ENCODE peak calls at places on chromosome 1, in four cellular contexts. R, K, A and L are unnamed samples.
A peak's percentile ranks its signal among the peaks of the same experiment; 100 is the strongest.

GRCh38 chr1:100306735-100307313 is 40.8 kb downstream of the RTCA start:
- DNase-seq in R (no peak), K (no peak), A (no peak), L (no peak)

GRCh38 chr1:227470688-227471087 is 92.7 kb upstream of the ZNF678 start:
- DNase-seq in R (no peak), K (no peak), A (no peak), L (no peak)

GRCh38 chr1:8679411-8679800 is 138.0 kb downstream of the RERE start:
- DNase-seq in R (no peak), K (no peak), A (no peak), L (no peak)

GRCh38 chr1:7117599-7118281 is 332.5 kb downstream of the CAMTA1 start:
- DNase-seq in R (no peak), K (no peak), A (no peak), L (no peak)

GRCh38 chr1:185561629-185562028 is 172.6 kb upstream of the HMCN1 start:
- DNase-seq in R (peak; percentile 57), K (no peak), A (no peak), L (no peak)

GRCh38 chr1:191290441-191290840 is 812.8 kb upstream of the BRINP3 start:
- DNase-seq in R (no peak), K (no peak), A (no peak), L (no peak)

GRCh38 chr1:217687511-217687910 is 56.4 kb downstream of the SPATA17 start:
- DNase-seq in R (no peak), K (no peak), A (no peak), L (no peak)

GRCh38 chr1:26110731-26111529 is 694 bp upstream of the PDIK1L start:
- DNase-seq in R (peak; percentile 79), K (peak; percentile 89), A (peak; percentile 87), L (peak; percentile 94)

DNA sequence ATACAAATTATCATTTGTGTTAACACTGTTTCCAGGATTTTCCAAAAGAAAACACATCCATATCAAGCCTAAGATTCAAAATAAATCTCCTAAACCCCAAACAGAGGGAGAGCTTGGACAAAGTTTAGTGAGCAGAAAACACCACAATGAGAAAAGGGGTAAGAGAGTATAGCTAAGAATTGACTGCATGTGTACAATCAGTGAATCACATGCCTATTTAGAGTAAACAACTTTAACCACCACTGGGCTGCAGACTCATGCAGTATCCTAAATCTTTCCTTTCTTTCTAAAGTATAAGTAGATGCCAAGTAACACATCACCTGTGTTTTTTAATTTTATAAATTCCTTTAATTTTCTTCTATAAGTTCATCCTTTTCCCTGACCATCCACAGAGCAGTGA is 93.3 kb downstream of the VAV3 start:
- DNase-seq in R (no peak), K (no peak), A (no peak), L (no peak)
- H3K4me1 ChIP-seq in R (no peaks in the 10 kb centered on the region), K (no peaks in the 10 kb centered on the region), A (no peaks in the 10 kb centered on the region), L (peaks cover 94% of the 10 kb centered on the region)

DNA sequence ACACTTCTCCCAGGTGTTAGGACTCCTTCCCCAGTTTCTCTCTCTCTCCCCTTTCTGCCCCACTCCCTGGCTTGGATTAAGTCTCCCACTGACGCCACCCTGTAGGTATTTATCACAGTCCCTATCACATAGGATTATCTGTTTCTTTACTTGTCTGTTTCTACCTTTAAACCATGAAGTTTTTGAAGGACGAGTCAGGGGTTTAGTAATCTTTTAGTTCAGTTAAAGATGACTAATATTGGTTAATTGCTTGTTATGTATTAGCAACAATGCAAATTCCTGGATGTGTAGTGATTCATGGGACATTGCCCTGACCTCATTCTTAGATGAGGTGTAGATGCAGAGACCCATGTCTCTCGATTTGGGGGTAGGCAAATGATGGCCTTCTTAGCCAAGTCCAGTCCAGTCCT is 6.4 kb downstream of the LAMC1 start:
- DNase-seq in R (no peak), K (no peak), A (no peak), L (no peak)
- H3K4me1 ChIP-seq in R (peaks cover 11% of the 10 kb centered on the region), K (peaks cover 5% of the 10 kb centered on the region), A (no peaks in the 10 kb centered on the region), L (peaks cover 56% of the 10 kb centered on the region)

GRCh38 chr1:91753878-91754277 is 132.1 kb downstream of the TGFBR3 start:
- DNase-seq in R (no peak), K (no peak), A (no peak), L (no peak)

GRCh38 chr1:91754348-91754747 is 131.6 kb downstream of the TGFBR3 start:
- DNase-seq in R (no peak), K (no peak), A (no peak), L (no peak)

GRCh38 chr1:91751281-91751680 is 134.7 kb downstream of the TGFBR3 start:
- DNase-seq in R (no peak), K (peak; percentile 14), A (no peak), L (no peak)

GRCh38 chr1:91750398-91750996 is 135.5 kb downstream of the TGFBR3 start:
- DNase-seq in R (no peak), K (no peak), A (no peak), L (no peak)

DNA sequence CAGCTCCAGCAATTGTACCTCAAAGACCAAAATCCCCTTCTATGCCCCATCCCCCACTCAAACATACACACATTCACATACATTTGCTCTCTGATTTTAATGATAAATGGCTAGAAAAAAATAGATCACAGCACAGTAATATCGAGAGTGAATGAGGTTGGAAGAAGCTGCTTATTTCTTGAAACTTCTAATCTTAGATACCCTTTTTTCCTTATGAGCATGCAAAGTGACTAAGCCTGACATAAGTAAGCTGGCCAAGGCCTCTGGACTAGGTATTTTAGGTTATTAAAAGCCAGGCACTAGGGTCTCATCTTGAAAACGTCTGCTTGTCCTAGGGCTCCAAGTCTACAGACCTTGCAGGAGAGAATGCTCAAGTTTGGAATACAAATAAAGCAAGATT is 133.6 kb downstream of the TGFBR3 start:
- DNase-seq in R (no peak), K (no peak), A (no peak), L (no peak)
- H3K4me1 ChIP-seq in R (peaks cover 18% of the 10 kb centered on the region), K (peaks cover 18% of the 10 kb centered on the region), A (peaks cover 4% of the 10 kb centered on the region), L (peaks cover 55% of the 10 kb centered on the region)

GRCh38 chr1:86998280-86998679 is 83.8 kb downstream of the HS2ST1 start:
- DNase-seq in R (no peak), K (no peak), A (no peak), L (no peak)
- H3K4me1 ChIP-seq in R (no peaks in the 10 kb centered on the region), K (peaks cover 6% of the 10 kb centered on the region), A (no peaks in the 10 kb centered on the region), L (no peaks in the 10 kb centered on the region)

GRCh38 chr1:178271471-178271870 is 177.6 kb downstream of the RASAL2 start:
- DNase-seq in R (no peak), K (no peak), A (no peak), L (no peak)
- H3K4me1 ChIP-seq in R (no peaks in the 10 kb centered on the region), K (no peaks in the 10 kb centered on the region), A (no peaks in the 10 kb centered on the region), L (no peaks in the 10 kb centered on the region)

GRCh38 chr1:164456272-164456671 is 102.7 kb upstream of the PBX1 start:
- DNase-seq in R (no peak), K (no peak), A (no peak), L (no peak)
- H3K4me1 ChIP-seq in R (no peaks in the 10 kb centered on the region), K (no peaks in the 10 kb centered on the region), A (no peaks in the 10 kb centered on the region), L (no peaks in the 10 kb centered on the region)

GRCh38 chr1:202159534-202160371 is 649 bp downstream of the PTPN7 start:
- DNase-seq in R (peak; percentile 46), K (peak; percentile 60), A (no peak), L (peak; percentile 90)
- H3K4me1 ChIP-seq in R (peaks cover 91% of the 10 kb centered on the region), K (no peaks in the 10 kb centered on the region), A (no peaks in the 10 kb centered on the region), L (peaks cover 57% of the 10 kb centered on the region)

GRCh38 chr1:101308935-101309333 is 72.1 kb downstream of the S1PR1 start:
- DNase-seq in R (no peak), K (no peak), A (no peak), L (no peak)
- H3K4me1 ChIP-seq in R (peaks cover 56% of the 10 kb centered on the region), K (no peaks in the 10 kb centered on the region), A (no peaks in the 10 kb centered on the region), L (peaks cover 65% of the 10 kb centered on the region)

GRCh38 chr1:229102741-229103480 is 168.0 kb upstream of the RAB4A start:
- DNase-seq in R (no peak), K (no peak), A (peak; percentile 67), L (no peak)
- H3K4me1 ChIP-seq in R (no peaks in the 10 kb centered on the region), K (peaks cover 5% of the 10 kb centered on the region), A (no peaks in the 10 kb centered on the region), L (no peaks in the 10 kb centered on the region)